ENCODE peak calls at places on chromosomes 11 and 22, in six cellular contexts. K, F, U, S, Y and V are unnamed samples.

GRCh38 chr11:121249039-121249663 is 43.4 kb upstream of the SC5D start:
- DNase-seq in S (no peak), F (no peak), Y (no peak), K (peak; percentile 48), U (no peak), V (peak; percentile 4)

GRCh38 chr11:42407379-42407778 is 904.4 kb upstream of the API5 start:
- DNase-seq in S (no peak), U (no peak), F (peak; percentile 16), K (no peak), Y (no peak), V (no peak)

GRCh38 chr22:26709617-26710390 is 52.4 kb downstream of the MIAT start:
- DNase-seq in U (no peak), S (no peak), Y (no peak), K (peak; percentile 76), F (no peak), V (no peak)

GRCh38 chr11:104120493-104121200 is 43.3 kb downstream of the PDGFD start:
- DNase-seq in F (no peak), Y (no peak), S (no peak), U (no peak), K (no peak), V (no peak)

GRCh38 chr11:73273246-73273890 is 1.2 kb downstream of the P2RY6 start:
- DNase-seq in U (no peak), F (no peak), S (no peak), Y (no peak), K (no peak), V (no peak)

GRCh38 chr11:110972640-110973039 is 260.4 kb upstream of the ARHGAP20 start:
- DNase-seq in Y (no peak), K (peak; percentile 94), F (no peak), S (no peak), U (no peak), V (no peak)

GRCh38 chr11:32341676-32342613 is 93.4 kb downstream of the WT1 start:
- DNase-seq in U (no peak), S (no peak), Y (no peak), F (no peak), K (no peak), V (no peak)

GRCh38 chr11:108117746-108118371 is 3.5 kb upstream of the ACAT1 start:
- DNase-seq in K (peak; percentile 76), S (no peak), F (no peak), U (no peak), Y (no peak), V (no peak)

GRCh38 chr22:48844096-48844675 is 983.5 kb downstream of the BRD1 start:
- DNase-seq in U (no peak), K (no peak), Y (no peak), F (no peak), S (no peak), V (no peak)

GRCh38 chr11:10701982-10702381 is 8.4 kb upstream of the IRAG1 start:
- DNase-seq in F (no peak), S (no peak), Y (no peak), K (peak; percentile 67), U (no peak), V (no peak)

GRCh38 chr11:117950320-117950719 is 21.1 kb upstream of the TMPRSS13 start:
- DNase-seq in S (no peak), K (no peak), F (peak; percentile 41), U (no peak), Y (no peak), V (no peak)

GRCh38 chr22:48402591-48403031 is 1425.1 kb downstream of the BRD1 start:
- DNase-seq in K (no peak), U (no peak), F (no peak), Y (peak; percentile 79), S (no peak), V (no peak)

GRCh38 chr22:46193898-46194310 is 43.6 kb downstream of the PPARA start:
- DNase-seq in Y (no peak), S (no peak), F (no peak), K (no peak), U (no peak), V (no peak)

GRCh38 chr11:70073881-70074371 is 4.2 kb upstream of the ANO1 start:
- DNase-seq in F (no peak), Y (no peak), K (peak; percentile 73), S (peak; percentile 74), U (no peak), V (no peak)

GRCh38 chr11:32071811-32072210 is 19.1 kb upstream of the RCN1 start:
- DNase-seq in S (no peak), Y (no peak), F (no peak), K (peak; percentile 68), U (no peak), V (peak; percentile 49)

GRCh38 chr11:1693327-1694063 is 3.5 kb upstream of the KRTAP5-6 start:
- DNase-seq in K (peak; percentile 55), Y (no peak), S (peak; percentile 77), F (peak; percentile 72), U (peak; percentile 73), V (peak; percentile 91)

DNA sequence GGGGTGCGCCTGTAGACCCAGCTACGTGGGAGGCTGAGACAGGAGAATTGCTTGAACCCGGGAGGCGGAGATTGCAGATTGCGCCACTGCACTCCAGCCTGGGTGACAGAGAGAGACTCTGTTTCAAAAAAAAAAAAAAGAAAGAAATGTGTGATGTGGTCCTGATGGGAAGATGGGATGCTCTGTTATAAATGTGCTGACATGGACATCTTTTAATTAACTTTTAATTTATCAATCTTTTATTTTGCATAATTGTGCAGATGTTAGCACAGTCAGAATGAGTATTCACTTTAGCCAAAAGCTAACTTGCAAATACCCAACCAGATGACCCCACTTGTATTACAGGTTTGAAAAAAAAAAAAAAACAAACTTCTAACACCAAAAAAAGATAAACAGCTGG is 23.8 kb upstream of the USP47 start:
- DNase-seq in S (no peak), Y (no peak), U (no peak), F (no peak), K (no peak), V (no peak)
- TF ChIP-seq POLR2A in S (no peak), Y (no peak), U (no peak), F (no peak), K (no peak), V (no peak)

GRCh38 chr22:42553475-42554361 is at the start of gene SERHL2:
- DNase-seq in F (peak; percentile 76), Y (no peak), U (peak; percentile 79), S (peak; percentile 95), K (peak; percentile 55), V (peak; percentile 72)
- TF ChIP-seq POLR2A in F (no peak), Y (no peak), U (no peak), S (peak; percentile 40), K (no peak), V (peak; percentile 58)

GRCh38 chr11:71255323-71255722 is 2.9 kb upstream of the SHANK2 start:
- DNase-seq in K (no peak), Y (no peak), S (no peak), U (no peak), F (peak; percentile 53), V (no peak)
- TF ChIP-seq POLR2A in K (no peak), Y (no peak), S (no peak), U (no peak), F (no peak), V (no peak)

GRCh38 chr11:128302425-128303186 is 284.8 kb downstream of the ETS1 start:
- DNase-seq in K (no peak), S (no peak), F (no peak), Y (no peak), U (no peak), V (no peak)
- TF ChIP-seq POLR2A in K (no peak), S (no peak), F (no peak), Y (no peak), U (no peak), V (no peak)

GRCh38 chr22:36277482-36278291 is 24.8 kb downstream of the APOL1 start:
- DNase-seq in F (peak; percentile 57), S (no peak), U (no peak), K (peak; percentile 56), Y (no peak), V (no peak)
- TF ChIP-seq POLR2A in F (no peak), S (no peak), U (no peak), K (peak; percentile 38), Y (no peak), V (no peak)

GRCh38 chr22:50250555-50251471 is at the start of gene HDAC10:
- DNase-seq in K (peak; percentile 74), F (peak; percentile 86), Y (no peak), S (peak; percentile 75), U (peak; percentile 63), V (peak; percentile 72)
- TF ChIP-seq POLR2A in K (no peak), F (no peak), Y (no peak), S (peak; percentile 60), U (no peak), V (peak; percentile 52)

GRCh38 chr22:29129644-29130201 is 56.9 kb downstream of the KREMEN1 start:
- DNase-seq in U (no peak), F (no peak), K (no peak), S (peak; percentile 43), Y (no peak), V (no peak)
- TF ChIP-seq POLR2A in U (no peak), F (no peak), K (no peak), S (no peak), Y (no peak), V (no peak)

DNA sequence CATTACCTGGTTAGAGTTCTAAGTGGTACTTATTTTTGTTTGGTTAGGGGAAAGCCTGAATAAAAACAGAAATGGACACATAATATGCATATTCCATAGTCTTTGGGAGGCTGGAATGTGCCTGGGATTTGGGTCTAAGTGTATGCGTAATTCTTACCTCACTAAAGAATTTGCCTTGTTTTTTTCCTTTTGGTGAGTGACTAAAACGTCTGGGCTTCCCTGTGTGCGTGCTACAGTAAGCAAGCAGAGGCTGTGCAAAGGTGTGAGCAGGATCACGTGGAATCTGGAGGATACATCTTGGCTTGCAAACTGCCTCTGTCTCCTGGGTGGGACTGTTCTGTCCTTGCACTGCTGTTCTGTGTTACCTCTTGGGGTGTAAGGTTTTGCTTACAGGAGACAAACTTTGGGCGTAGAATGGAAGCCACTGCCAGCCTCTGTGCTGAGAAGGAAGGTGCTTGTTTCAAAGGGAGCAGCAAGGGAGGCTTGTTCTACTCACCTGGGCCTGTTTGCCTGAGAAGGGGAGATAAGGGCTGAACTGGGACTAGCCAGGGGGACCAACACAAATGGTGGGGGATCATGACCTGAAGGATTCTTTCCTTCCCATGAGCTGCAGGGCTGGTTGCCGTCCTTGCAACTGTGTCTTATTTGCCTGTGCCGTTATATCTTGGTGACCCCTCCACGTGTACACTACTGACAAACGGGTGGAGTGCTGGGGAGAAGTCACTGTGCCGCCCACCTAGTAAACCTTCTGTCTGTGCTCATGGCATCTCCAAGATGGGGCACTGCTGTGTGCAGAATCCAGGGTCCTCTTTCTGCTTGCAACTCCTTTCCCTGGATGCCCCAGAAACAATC is 4.5 kb downstream of the NEAT1 start:
- DNase-seq in Y (no peak), S (no peak), K (peak; percentile 77), F (peak; percentile 48), U (no peak), V (no peak)
- TF ChIP-seq POLR2A in Y (no peak), S (peak; percentile 40), K (peak; percentile 79), F (no peak), U (no peak), V (peak; percentile 55)